ENCODE peak calls at places on chromosome 13, in eight cellular contexts. B is prostate gland, H is neural progenitor cell, S is K562, X is fibroblast of lung, V is Peyer's patch, A is NT2/D1, M is stomach. W is an unnamed sample. For H3K27me3 and H3K36me3, the result is how much of the 10 kb centered on the place peaks cover.

GRCh38 chr13:101579291-101579802 is 126.9 kb downstream of the ITGBL1 start:
- DNase-seq in A (no peak), B (no peak), S (no peak), H (no peak), M (no peak), X (peak), V (no peak), W (no peak)

GRCh38 chr13:97327521-97328221 is 105.5 kb downstream of the MBNL2 start:
- DNase-seq in S (no peak), V (no peak), H (no peak), X (peak), M (no peak), B (no peak), A (no peak), W (no peak)

GRCh38 chr13:82717249-82717648 is 1165.0 kb downstream of the SLITRK1 start:
- DNase-seq in B (no peak), S (no peak), X (peak), M (no peak), H (no peak), A (no peak), V (no peak), W (no peak)

GRCh38 chr13:34469212-34469983 is 472.7 kb upstream of the NBEA start:
- DNase-seq in S (no peak), V (no peak), M (no peak), H (no peak), X (peak), A (no peak), B (peak), W (no peak)

GRCh38 chr13:50124536-50125305 is 109.5 kb downstream of the KCNRG start:
- DNase-seq in V (peak), A (no peak), B (peak), S (peak), H (peak), M (peak), X (peak), W (peak)

GRCh38 chr13:48201044-48201443 is 32.0 kb upstream of the ITM2B start:
- DNase-seq in X (no peak), V (peak), S (no peak), A (no peak), H (no peak), M (peak), B (no peak), W (no peak)

GRCh38 chr13:101417043-101417406 is 717 bp upstream of the NALCN start:
- DNase-seq in S (no peak), B (no peak), X (peak), H (peak), A (no peak), V (no peak), M (no peak), W (no peak)

GRCh38 chr13:109700176-109700575 is 86.2 kb downstream of the IRS2 start:
- DNase-seq in A (no peak), S (peak), X (peak), M (peak), B (no peak), H (no peak), V (peak), W (no peak)

GRCh38 chr13:110206170-110206569 is 100.8 kb downstream of the COL4A1 start:
- DNase-seq in H (no peak), M (no peak), V (peak), X (no peak), B (no peak), S (no peak), A (no peak), W (no peak)

GRCh38 chr13:56907766-56908165 is 233.0 kb upstream of the PRR20A start:
- DNase-seq in B (no peak), S (no peak), A (no peak), H (no peak), V (no peak), M (no peak), X (no peak), W (no peak)

GRCh38 chr13:30159446-30159839 is 147.9 kb downstream of the KATNAL1 start:
- DNase-seq in V (peak), X (peak), A (no peak), M (no peak), S (no peak), B (no peak), H (no peak), W (no peak)

GRCh38 chr13:99131410-99131809 is 69.2 kb upstream of the UBAC2 start:
- DNase-seq in M (no peak), S (no peak), V (no peak), A (no peak), B (no peak), X (no peak), H (no peak), W (no peak)
- H3K27me3 ChIP-seq in M (under half), S (under half), V (under half), A (under half), B (under half), X (under half), H (under half), W (under half)

GRCh38 chr13:23850134-23850533 is 39.1 kb downstream of the MIPEP start:
- DNase-seq in B (no peak), H (no peak), X (no peak), A (no peak), S (no peak), M (no peak), V (no peak), W (no peak)

GRCh38 chr13:23849670-23850069 is 39.5 kb downstream of the MIPEP start:
- DNase-seq in S (no peak), H (no peak), B (no peak), X (no peak), A (no peak), V (no peak), M (no peak), W (no peak)

GRCh38 chr13:23847545-23847944 is 41.7 kb downstream of the MIPEP start:
- DNase-seq in X (no peak), V (no peak), A (no peak), M (no peak), H (no peak), S (no peak), B (no peak), W (no peak)

GRCh38 chr13:23848019-23848418 is 41.2 kb downstream of the MIPEP start:
- DNase-seq in H (no peak), X (no peak), A (no peak), V (no peak), B (no peak), M (no peak), S (no peak), W (no peak)

DNA sequence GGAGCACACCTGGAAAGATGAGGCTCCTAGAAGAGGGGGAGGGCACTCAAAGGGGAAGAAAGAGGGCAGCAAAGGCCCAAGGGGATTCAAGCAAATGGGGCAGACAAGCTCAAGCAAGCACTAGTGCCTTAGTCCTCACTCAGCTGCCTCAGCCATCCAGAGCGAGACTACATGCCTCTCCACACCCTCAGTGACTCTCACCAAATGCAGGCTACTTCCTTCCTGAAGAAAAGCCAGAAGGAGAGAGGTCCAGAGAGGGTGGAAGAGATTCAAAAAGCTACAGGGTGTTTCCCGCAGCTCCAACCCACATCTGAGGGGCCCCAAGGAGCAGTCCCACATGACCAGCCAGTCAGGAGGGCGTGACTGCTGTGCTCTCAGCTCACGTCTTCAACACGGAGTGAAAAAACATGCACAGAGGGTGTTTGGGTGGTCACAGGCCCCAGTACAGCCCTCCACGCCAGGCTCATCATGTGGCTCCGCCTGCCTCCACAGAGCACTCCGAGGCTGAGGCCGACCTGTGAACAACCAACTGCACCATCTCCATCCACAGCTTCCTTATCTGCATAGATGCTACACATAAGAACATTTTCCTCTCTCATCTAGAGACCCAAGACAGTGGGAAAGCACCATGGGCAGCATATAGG is 40.4 kb downstream of the MIPEP start:
- DNase-seq in H (no peak), V (no peak), X (no peak), M (no peak), A (no peak), B (no peak), S (no peak), W (no peak)
- H3K4me3 ChIP-seq in H (no peak), V (no peak), X (no peak), M (no peak), A (no peak), B (no peak), S (no peak), W (no peak)

GRCh38 chr13:42892760-42893159 is 99.3 kb downstream of the EPSTI1 start:
- DNase-seq in H (no peak), V (no peak), B (no peak), M (no peak), S (no peak), X (no peak), A (no peak), W (no peak)
- H3K36me3 ChIP-seq in H (under half), V (under half), B (under half), M (under half), S (under half), X (under half), A (under half), W (under half)

GRCh38 chr13:103960011-103960410 is 893.8 kb upstream of the SLC10A2 start:
- DNase-seq in H (no peak), A (no peak), S (no peak), B (no peak), X (no peak), M (no peak), V (no peak), W (no peak)
- H3K27me3 ChIP-seq in H (under half), A (under half), S (under half), B (under half), X (under half), M (under half), V (under half), W (under half)

W was measured in HAP-1.